ENCODE peak calls at places on chromosomes 11 and 22, in five cellular contexts. S is H1, F is HepG2, X is HCT116, I is K562. D is an unnamed sample.

GRCh38 chr22:26806445-26807170 is 149.2 kb downstream of the MIAT start:
- DNase-seq in S (no peak), F (no peak), X (no peak), I (no peak), D (no peak)

GRCh38 chr11:119373059-119373875 is 8.2 kb downstream of the USP2 start:
- DNase-seq in S (no peak), F (peak), X (no peak), I (no peak), D (no peak)

GRCh38 chr22:41900652-41901312 is 14.1 kb downstream of the SHISA8 start:
- DNase-seq in S (no peak), F (no peak), X (no peak), I (no peak), D (no peak)

GRCh38 chr11:111939836-111940604 is 2.9 kb downstream of the DIXDC1 start:
- DNase-seq in S (no peak), F (no peak), X (no peak), I (no peak), D (no peak)

GRCh38 chr22:45680932-45681700 is 9.5 kb downstream of the ATXN10 start:
- DNase-seq in S (no peak), F (no peak), X (no peak), I (no peak), D (no peak)

GRCh38 chr11:1877211-1878133 is 14.2 kb downstream of the PRR33 start:
- DNase-seq in S (no peak), F (peak), X (no peak), I (no peak), D (no peak)

GRCh38 chr11:48182860-48183526 is 33.6 kb upstream of the OR4B1 start:
- DNase-seq in S (no peak), F (no peak), X (no peak), I (no peak), D (no peak)

GRCh38 chr11:34086554-34087278 is 18.7 kb upstream of the NAT10 start:
- DNase-seq in S (no peak), F (no peak), X (no peak), I (no peak), D (no peak)

GRCh38 chr11:1231396-1232327 is 8.8 kb downstream of the MUC5B start:
- DNase-seq in S (no peak), F (no peak), X (no peak), I (peak), D (no peak)

GRCh38 chr11:77092382-77092781 is 10.3 kb upstream of the OMP start:
- DNase-seq in S (no peak), F (no peak), X (no peak), I (no peak), D (no peak)

GRCh38 chr22:46077669-46078099 is 72.6 kb upstream of the PPARA start:
- DNase-seq in S (no peak), F (no peak), X (no peak), I (no peak), D (no peak)

GRCh38 chr11:16096336-16096735 is 260.0 kb downstream of the SOX6 start:
- DNase-seq in S (no peak), F (no peak), X (no peak), I (no peak), D (no peak)

GRCh38 chr11:76806608-76807205 is 23.6 kb downstream of the TSKU start:
- DNase-seq in S (no peak), F (no peak), X (no peak), I (no peak), D (no peak)

GRCh38 chr22:37757663-37758062 is 50.1 kb upstream of the GCAT start:
- DNase-seq in S (no peak), F (no peak), X (no peak), I (no peak), D (no peak)

GRCh38 chr11:103433976-103434375 is 324.8 kb downstream of the DYNC2H1 start:
- DNase-seq in S (no peak), F (no peak), X (no peak), I (no peak), D (no peak)

DNA sequence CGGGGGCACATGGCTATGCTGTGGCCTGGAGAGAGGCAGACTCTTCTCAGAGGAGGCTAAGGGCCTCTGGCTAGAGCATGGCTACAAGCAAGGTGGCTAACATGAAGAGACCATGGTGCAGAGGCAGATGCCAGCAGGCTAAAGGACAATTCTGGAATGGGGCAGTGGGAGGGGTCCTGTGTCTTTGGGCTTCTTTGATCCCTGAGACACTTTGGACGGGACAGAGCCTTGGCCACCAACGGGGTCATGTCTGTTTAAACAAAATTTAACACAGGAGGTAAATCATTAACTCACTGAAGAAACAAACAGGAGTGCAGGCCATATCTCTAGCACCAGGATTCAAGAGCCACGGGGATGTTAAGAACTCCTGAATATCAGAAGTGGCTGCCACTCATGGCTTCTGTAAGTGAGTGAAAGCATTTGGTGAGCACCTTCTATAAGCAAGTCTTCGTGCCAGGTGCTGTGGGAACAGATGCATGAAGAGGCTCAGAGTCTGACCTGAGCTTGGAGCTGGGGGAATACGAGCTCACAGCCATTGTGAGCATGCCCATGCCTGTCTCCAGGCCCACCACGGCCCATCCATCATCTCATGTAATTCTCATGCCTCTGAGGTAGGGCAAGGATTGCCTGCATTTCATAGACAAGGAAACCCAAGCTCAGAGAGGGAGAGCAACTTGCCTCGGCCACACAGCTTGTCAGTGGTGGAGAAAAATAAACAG is 18.3 kb upstream of the ZNRF3 start:
- DNase-seq in S (no peak), F (peak), X (no peak), I (no peak), D (no peak)
- TF ChIP-seq SIN3A in S (no peak), F (no peak), X (no peak), I (no peak), D (no peak)

DNA sequence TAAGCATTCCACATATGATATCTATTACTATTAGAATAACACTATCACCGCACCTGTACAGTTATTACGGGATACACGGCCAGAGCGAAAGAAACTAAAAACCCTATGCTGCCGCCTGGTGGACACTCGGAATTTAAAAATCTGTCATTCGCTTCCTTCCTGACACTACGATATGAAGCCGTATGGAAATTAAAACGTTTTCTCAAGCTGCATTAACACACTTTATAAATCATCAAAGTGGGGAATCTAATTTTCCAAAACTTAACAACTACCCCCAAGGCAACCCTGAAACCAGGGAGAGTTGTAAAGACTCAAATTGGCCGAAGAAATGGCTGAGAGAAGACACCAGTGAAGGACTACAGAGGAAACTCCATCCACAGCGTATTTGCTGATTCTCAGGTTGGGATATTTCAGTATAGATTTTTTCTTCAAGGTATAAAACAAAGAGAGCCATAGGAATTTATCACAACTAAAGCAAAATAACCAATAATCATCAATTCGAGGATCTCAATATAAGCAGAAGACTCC is 1.4 kb downstream of the CCDC73 start:
- DNase-seq in S (peak), F (peak), X (peak), I (peak), D (peak)
- H3K4me3 ChIP-seq in S (no peak), F (peak), X (peak), I (no peak), D (peak)

DNA sequence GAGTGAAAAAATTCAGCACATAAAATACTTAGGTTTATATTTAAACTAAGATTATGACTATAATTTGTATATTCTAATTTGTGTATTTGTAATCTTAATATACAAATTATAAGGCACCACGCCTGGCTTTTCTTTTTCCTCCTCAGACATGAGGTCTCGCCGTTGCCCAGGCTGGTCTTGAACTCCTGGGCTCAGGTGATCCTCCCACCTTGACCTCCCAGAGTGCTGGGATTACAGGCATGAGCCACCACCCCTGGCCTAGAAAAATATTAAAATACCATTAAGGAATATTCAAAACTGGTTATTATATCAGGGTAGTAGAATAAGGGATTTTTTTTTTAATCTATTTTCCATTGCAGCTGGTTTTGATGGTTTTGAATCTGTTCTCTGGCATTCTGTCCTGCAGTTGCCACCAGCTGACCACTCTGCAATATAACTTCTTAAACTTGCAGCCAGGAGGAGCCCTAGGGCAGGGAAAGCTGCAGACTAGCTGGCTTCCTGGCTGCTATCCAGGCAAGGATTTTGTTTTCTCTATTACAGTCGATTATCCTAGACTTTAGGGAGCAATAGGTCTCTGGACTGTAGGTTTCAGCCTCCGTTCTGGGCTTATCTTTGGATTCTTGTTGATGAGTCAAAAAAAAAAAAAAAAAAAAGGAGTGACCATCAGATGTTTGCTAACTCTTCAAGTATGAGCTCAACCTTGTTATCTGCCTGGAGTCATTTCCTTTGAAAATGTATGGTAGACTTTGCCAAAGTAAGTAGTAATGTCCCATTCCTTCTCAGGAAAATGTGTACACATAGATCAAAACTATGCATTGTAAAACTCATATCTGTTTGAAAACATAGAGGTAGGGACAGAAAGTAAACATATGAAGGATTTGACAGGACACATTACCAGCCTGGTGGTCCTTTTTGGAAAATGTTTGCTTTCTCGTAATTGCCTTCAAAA is 13.2 kb downstream of the POLA2 start:
- DNase-seq in S (peak), F (peak), X (peak), I (peak), D (no peak)
- TF ChIP-seq POLR2AphosphoS5 in S (no peak), F (no peak), X (peak), I (peak), D (peak)

GRCh38 chr11:62839050-62840015 is at the start of gene WDR74:
- DNase-seq in S (peak), F (peak), X (peak), I (peak), D (peak)

GRCh38 chr11:62841361-62842170 is 2.2 kb upstream of the WDR74 start:
- DNase-seq in S (peak), F (peak), X (peak), I (peak), D (peak)

GRCh38 chr11:62844154-62844553 is 4.8 kb upstream of the WDR74 start:
- DNase-seq in S (no peak), F (no peak), X (no peak), I (no peak), D (no peak)

GRCh38 chr11:62846177-62846576 is 6.8 kb upstream of the WDR74 start:
- DNase-seq in S (no peak), F (peak), X (no peak), I (no peak), D (no peak)

DNA sequence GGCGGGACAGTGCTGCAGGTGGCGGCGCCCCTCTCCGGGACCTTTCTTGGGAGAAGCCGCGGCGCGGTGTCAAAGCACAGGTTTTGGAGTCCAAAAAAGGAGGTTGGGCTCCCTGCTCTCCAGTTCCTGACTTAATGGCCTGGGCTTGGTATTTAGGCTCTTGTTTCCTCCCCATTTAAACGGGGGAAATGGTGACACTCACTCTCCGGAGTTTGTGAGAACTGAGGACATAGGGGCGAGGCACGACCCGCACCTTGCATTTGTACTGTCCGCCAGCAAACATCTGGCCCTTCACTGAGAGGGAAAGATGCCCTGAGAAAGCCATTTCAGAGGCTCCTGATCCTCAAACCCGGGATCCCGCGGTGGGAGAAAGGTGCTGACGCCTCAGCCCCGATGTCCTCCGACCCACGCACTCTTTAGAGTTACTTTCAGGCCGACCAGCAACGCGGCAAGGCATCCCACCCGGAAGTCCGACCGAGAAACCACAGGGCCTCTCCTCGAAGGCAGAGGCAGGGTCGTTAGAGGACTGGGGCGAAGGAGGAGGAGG is 2.9 kb upstream of the WDR74 start:
- DNase-seq in S (no peak), F (no peak), X (no peak), I (no peak), D (no peak)
- TF ChIP-seq SIN3A in S (no peak), F (peak), X (no peak), I (no peak), D (no peak)

DNA sequence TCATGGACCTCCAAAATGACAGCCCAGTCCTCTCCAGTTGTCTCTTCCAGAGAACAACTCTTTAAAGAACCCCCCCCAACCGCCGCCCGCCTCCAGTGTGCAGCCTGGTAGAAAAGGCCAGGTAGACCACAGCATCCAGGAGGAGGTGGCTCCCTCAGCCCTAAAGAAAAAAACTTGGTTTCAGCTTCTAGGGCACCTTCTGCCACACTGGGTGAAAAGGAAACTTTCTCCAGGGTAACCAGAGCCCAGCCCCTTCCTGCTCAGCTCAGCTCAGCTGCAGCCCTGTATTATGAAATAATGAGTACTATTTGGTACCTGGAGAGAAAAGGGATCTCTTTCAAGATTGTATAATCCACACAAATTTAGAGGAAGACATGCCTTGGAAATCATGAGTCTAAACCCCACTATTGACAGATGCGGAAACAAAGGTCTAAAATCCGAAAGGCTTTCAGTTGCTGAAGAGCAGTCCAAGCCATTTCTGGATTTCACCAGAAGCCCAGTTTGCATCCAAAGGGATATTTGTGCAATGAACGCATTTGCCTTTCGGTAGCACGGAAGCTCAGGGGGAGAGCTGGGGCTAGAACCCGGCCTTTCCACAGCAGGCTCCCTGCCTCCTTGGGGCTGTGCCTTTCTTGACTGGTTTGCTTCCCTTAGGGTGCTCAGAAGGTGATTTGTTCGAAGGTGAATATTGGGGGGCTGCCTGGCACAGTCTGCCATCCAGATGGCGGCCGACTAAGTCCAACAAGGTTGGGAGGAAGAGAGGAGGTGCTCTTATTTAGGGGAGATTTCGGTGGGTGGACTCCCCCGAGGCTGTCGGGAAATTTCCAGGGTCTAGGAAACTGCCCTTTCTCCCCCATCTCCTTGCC is 3.3 kb downstream of the FXYD6 start:
- DNase-seq in S (no peak), F (no peak), X (no peak), I (no peak), D (no peak)
- H3K4me3 ChIP-seq in S (no peak), F (no peak), X (no peak), I (no peak), D (no peak)

DNA sequence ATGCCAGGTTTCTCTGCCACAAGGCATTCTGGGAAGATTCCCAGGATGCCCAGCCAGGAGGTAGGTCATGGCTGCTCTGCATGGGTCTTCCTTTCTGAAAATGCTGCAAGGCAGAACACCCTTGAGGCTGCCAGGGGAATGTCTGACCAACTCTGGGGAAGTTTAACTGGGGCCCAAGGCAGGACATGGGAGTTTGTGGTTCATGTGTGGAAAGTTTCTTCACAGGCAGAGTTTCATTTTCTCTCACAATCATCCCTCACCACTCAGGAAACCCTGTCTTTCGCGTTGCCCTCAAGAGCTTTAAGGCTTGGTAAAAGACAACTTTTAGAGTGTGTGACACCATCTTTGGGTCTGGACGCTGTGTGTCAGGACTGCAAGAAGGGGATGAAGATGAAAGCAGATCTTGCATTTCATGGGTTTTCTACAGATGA is 133.4 kb downstream of the CD44 start:
- DNase-seq in S (no peak), F (no peak), X (no peak), I (no peak), D (no peak)
- TF ChIP-seq POLR2AphosphoS5 in S (no peak), F (no peak), X (no peak), I (no peak), D (no peak)

D was measured in Panc1.